ENCODE peak calls at places on chromosome 15, in five cellular contexts. D is stomach; Z is HL-60; M is CD8-positive, alpha-beta T cell; I is PC-3. B is an unnamed sample.
A peak's percentile ranks its signal among the peaks of the same experiment; 100 is the strongest.

GRCh38 chr15:100948430-100948762 is 29.2 kb downstream of the LRRK1 start:
- DNase-seq in D (no peak), Z (no peak), M (no peak), I (no peak), B (no peak)

GRCh38 chr15:85764649-85765277 is 30.0 kb downstream of the KLHL25 start:
- DNase-seq in D (no peak), Z (no peak), M (no peak), I (no peak), B (peak; percentile 16)

GRCh38 chr15:75195122-75195765 is 6.4 kb upstream of the C15orf39 start:
- DNase-seq in D (no peak), Z (no peak), M (no peak), I (no peak), B (no peak)

GRCh38 chr15:33467816-33468163 is 157.0 kb downstream of the RYR3 start:
- DNase-seq in D (no peak), Z (no peak), M (no peak), I (no peak), B (no peak)

GRCh38 chr15:61556037-61556648 is 327.0 kb upstream of the RORA start:
- DNase-seq in D (no peak), Z (no peak), M (no peak), I (peak; percentile 75), B (peak; percentile 1)

GRCh38 chr15:101458908-101459578 is 30.5 kb downstream of the PCSK6 start:
- DNase-seq in D (no peak), Z (no peak), M (no peak), I (no peak), B (no peak)

GRCh38 chr15:101250331-101250730 is 1.5 kb downstream of the CHSY1 start:
- DNase-seq in D (no peak), Z (no peak), M (no peak), I (peak; percentile 62), B (peak; percentile 81)

GRCh38 chr15:45611305-45611704 is 23.5 kb upstream of the SQOR start:
- DNase-seq in D (no peak), Z (no peak), M (no peak), I (peak; percentile 56), B (peak; percentile 27)

DNA sequence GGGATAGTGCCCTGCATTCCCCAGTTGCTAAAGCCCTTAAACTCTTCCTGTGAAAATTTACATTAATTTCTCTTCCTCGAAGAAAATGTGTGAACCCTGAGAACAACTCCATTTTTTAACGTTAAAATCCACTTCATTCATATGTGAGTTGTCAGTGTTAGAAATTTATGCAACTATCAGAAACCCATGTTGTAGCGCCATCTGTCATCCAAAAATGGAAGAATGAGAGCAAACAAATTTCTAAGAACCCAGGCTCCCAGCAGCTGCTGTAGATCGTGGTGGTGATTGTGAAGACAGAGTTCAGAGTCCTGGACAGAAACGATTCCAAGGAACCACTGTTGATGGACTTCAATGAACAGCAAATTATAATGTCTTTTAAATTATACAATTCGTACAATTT is 179.7 kb upstream of the NDN start:
- DNase-seq in D (no peak), Z (no peak), M (no peak), I (peak; percentile 41), B (no peak)
- TF ChIP-seq CTCF in D (peak; percentile 11), Z (no peak), M (no peak), I (peak; percentile 51), B (no peak)

GRCh38 chr15:34709866-34710265 is 44.9 kb downstream of the GJD2 start:
- DNase-seq in D (no peak), Z (no peak), M (no peak), I (peak; percentile 77), B (peak; percentile 58)

GRCh38 chr15:34713635-34714034 is 41.2 kb downstream of the GJD2 start:
- DNase-seq in D (no peak), Z (no peak), M (no peak), I (no peak), B (no peak)

GRCh38 chr15:34708422-34708821 is 46.4 kb downstream of the GJD2 start:
- DNase-seq in D (no peak), Z (peak; percentile 6), M (no peak), I (peak; percentile 55), B (peak; percentile 75)
- TF ChIP-seq CTCF in D (peak; percentile 55), Z (peak; percentile 70), M (no peak), I (peak; percentile 90), B (peak; percentile 96)

DNA sequence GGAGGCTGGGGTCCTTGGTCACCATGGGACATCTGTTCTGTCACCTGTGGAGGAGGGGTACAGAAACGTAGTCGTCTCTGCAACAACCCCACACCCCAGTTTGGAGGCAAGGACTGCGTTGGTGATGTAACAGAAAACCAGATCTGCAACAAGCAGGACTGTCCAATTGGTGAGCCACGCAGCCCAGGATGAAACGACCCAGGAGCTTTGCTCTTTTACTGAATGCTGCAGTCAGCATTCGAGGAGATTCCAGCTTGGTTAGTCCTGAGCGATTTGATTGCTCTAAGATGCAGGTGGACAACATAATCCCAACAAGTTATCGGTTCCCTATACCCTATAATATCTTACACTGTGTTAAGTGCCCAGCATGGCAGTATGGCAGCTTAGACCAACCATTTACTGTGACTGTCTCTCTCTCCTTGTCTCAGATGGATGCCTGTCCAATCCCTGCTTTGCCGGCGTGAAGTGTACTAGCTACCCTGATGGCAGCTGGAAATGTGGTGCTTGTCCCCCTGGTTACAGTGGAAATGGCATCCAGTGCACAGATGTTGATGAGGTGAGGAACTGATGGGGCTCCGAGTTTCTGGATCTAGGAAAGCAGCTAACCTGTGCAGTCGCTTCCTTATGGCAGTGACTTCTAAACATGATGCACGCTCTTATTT is 7.8 kb downstream of the THBS1 start:
- DNase-seq in D (no peak), Z (no peak), M (no peak), I (peak; percentile 1), B (peak; percentile 17)
- TF ChIP-seq CTCF in D (no peak), Z (no peak), M (no peak), I (no peak), B (no peak)

GRCh38 chr15:78950906-78951840 is 6.3 kb upstream of the CTSH start:
- DNase-seq in D (no peak), Z (no peak), M (no peak), I (peak; percentile 60), B (peak; percentile 39)
- TF ChIP-seq CTCF in D (peak; percentile 21), Z (no peak), M (no peak), I (peak; percentile 34), B (peak; percentile 28)

GRCh38 chr15:89400121-89400996 is 65.7 kb upstream of the POLG start:
- DNase-seq in D (no peak), Z (no peak), M (no peak), I (no peak), B (no peak)

GRCh38 chr15:89397653-89398023 is 63.0 kb upstream of the POLG start:
- DNase-seq in D (no peak), Z (no peak), M (no peak), I (no peak), B (no peak)

GRCh38 chr15:89396723-89397652 is 62.4 kb upstream of the POLG start:
- DNase-seq in D (no peak), Z (peak; percentile 49), M (no peak), I (no peak), B (no peak)

GRCh38 chr15:89399390-89400120 is 64.9 kb upstream of the POLG start:
- DNase-seq in D (no peak), Z (no peak), M (no peak), I (peak; percentile 57), B (peak; percentile 54)

GRCh38 chr15:89399070-89399389 is 64.4 kb upstream of the POLG start:
- DNase-seq in D (no peak), Z (no peak), M (no peak), I (no peak), B (no peak)
- TF ChIP-seq CTCF in D (no peak), Z (no peak), M (no peak), I (no peak), B (no peak)